ENCODE peak calls at places on chromosomes 11 and 22, in four cellular contexts. F is stimulated activated CD4-positive, alpha-beta T cell treated with anti-CD3 and anti-CD28 coated beads, Interleukin-4, amount 100 ng/mL, for 4 hours; X is AG08395; I is ACHN. T is an unnamed sample.

GRCh38 chr11:112051768-112052167 is 22.0 kb downstream of the PIH1D2 start:
- DNase-seq in I (no peak), F (no peak), X (no peak), T (no peak)

GRCh38 chr11:75365711-75366181 is 14.3 kb upstream of the ARRB1 start:
- DNase-seq in X (peak), F (no peak), I (no peak), T (no peak)

GRCh38 chr11:27282806-27283205 is 80.2 kb downstream of the CCDC34 start:
- DNase-seq in X (no peak), I (no peak), F (no peak), T (no peak)

GRCh38 chr22:27919943-27920755 is 1.1 kb upstream of the PITPNB start:
- DNase-seq in X (peak), F (no peak), I (peak), T (peak)

GRCh38 chr11:77412814-77413213 is 61.1 kb downstream of the PAK1 start:
- DNase-seq in F (no peak), X (no peak), I (no peak), T (no peak)

GRCh38 chr11:65292866-65293265 is 21.8 kb upstream of the CDC42EP2 start:
- DNase-seq in F (no peak), X (no peak), I (no peak), T (no peak)

GRCh38 chr11:125338886-125339811 is 156.9 kb downstream of the FEZ1 start:
- DNase-seq in I (no peak), X (no peak), F (no peak), T (no peak)

GRCh38 chr11:126647735-126648134 is 292.2 kb downstream of the ST3GAL4 start:
- DNase-seq in F (no peak), X (peak), I (peak), T (no peak)

GRCh38 chr22:26362471-26362870 is 66.6 kb upstream of the ASPHD2 start:
- DNase-seq in I (peak), X (peak), F (no peak), T (no peak)

GRCh38 chr11:129998905-129999304 is 3.7 kb downstream of the PRDM10 start:
- DNase-seq in X (no peak), F (no peak), I (no peak), T (no peak)

GRCh38 chr11:47272706-47273105 is 2.8 kb downstream of the MADD start:
- DNase-seq in X (peak), F (no peak), I (no peak), T (no peak)

GRCh38 chr11:74398244-74399159 is at the start of gene PGM2L1:
- DNase-seq in X (peak), I (peak), F (peak), T (peak)

GRCh38 chr11:48307760-48308386 is 1.9 kb downstream of the OR4S1 start:
- DNase-seq in X (peak), I (peak), F (peak), T (no peak)

GRCh38 chr11:68106165-68106940 is 14.8 kb downstream of the CHKA start:
- DNase-seq in I (peak), X (no peak), F (no peak), T (no peak)

GRCh38 chr11:130208241-130209127 is 48.9 kb downstream of the ST14 start:
- DNase-seq in I (no peak), F (no peak), X (no peak), T (no peak)

GRCh38 chr11:80521592-80521991 is 1080.8 kb upstream of the TENM4 start:
- DNase-seq in I (no peak), F (no peak), X (no peak), T (no peak)

GRCh38 chr22:30426395-30427353 is 1.1 kb downstream of the MTFP1 start:
- DNase-seq in X (peak), I (peak), F (peak), T (peak)

GRCh38 chr11:6357222-6357621 is 33.1 kb upstream of the SMPD1 start:
- DNase-seq in F (no peak), I (peak), X (peak), T (peak)

GRCh38 chr11:16293204-16293681 is 63.1 kb downstream of the SOX6 start:
- DNase-seq in X (no peak), F (no peak), I (no peak), T (no peak)

GRCh38 chr22:47318041-47318737 is 555.7 kb downstream of the TBC1D22A start:
- DNase-seq in F (no peak), I (no peak), X (no peak), T (no peak)

GRCh38 chr11:39304586-39304985 is 2154.9 kb downstream of the LRRC4C start:
- DNase-seq in F (no peak), I (no peak), X (no peak), T (no peak)

GRCh38 chr22:21937821-21938070 is 14.9 kb downstream of the PPM1F start:
- DNase-seq in X (peak), I (no peak), F (no peak), T (peak)

GRCh38 chr22:19612866-19613572 is 88.8 kb upstream of the CLDN5 start:
- DNase-seq in X (no peak), F (no peak), I (no peak), T (no peak)

GRCh38 chr22:38080847-38081635 is 2.9 kb downstream of the SLC16A8 start:
- DNase-seq in I (no peak), X (peak), F (no peak), T (no peak)

GRCh38 chr11:14971865-14972580 is at the start of gene CALCA:
- DNase-seq in F (no peak), I (no peak), X (no peak), T (no peak)

GRCh38 chr11:67583319-67584204 is at the start of gene GSTP1:
- DNase-seq in I (peak), X (peak), F (peak), T (peak)

GRCh38 chr11:12961615-12962014 is 47.5 kb upstream of the RASSF10 start:
- DNase-seq in F (no peak), I (no peak), X (peak), T (peak)

GRCh38 chr11:126100681-126101080 is 38.0 kb upstream of the CDON start:
- DNase-seq in X (no peak), F (no peak), I (no peak), T (no peak)

GRCh38 chr22:46367707-46368191 is 32.2 kb downstream of the TRMU start:
- DNase-seq in X (peak), I (peak), F (peak), T (peak)

GRCh38 chr22:20807315-20807752 is 33.4 kb downstream of the SERPIND1 start:
- DNase-seq in I (peak), F (no peak), X (peak), T (peak)

GRCh38 chr11:87281496-87281895 is 243.8 kb downstream of the TMEM135 start:
- DNase-seq in I (no peak), X (peak), F (no peak), T (peak)

GRCh38 chr11:25953015-25953414 is 378.9 kb upstream of the ANO3 start:
- DNase-seq in X (no peak), F (no peak), I (no peak), T (no peak)

GRCh38 chr11:75472081-75472732 is 39.2 kb upstream of the KLHL35 start:
- DNase-seq in I (no peak), X (no peak), F (no peak), T (no peak)

GRCh38 chr11:1814691-1815090 is 20.1 kb upstream of the SYT8 start:
- DNase-seq in F (no peak), X (no peak), I (no peak), T (no peak)

GRCh38 chr11:28384418-28384817 is 276.2 kb downstream of the METTL15 start:
- DNase-seq in I (no peak), X (no peak), F (no peak), T (peak)

GRCh38 chr22:46454910-46455269 is 82.5 kb downstream of the CELSR1 start:
- DNase-seq in I (peak), F (no peak), X (no peak), T (no peak)

GRCh38 chr22:40396882-40397281 is 26.5 kb downstream of the SGSM3 start:
- DNase-seq in I (no peak), X (peak), F (no peak), T (no peak)